ENCODE peak calls at places on chromosomes 2 and 18, in eight cellular contexts. M is nephron progenitor cell, X is ELR, A is NCI-H446 treated with DMSO at 0.1 percent for 48 hours, R is AG09319, O is SW 1271, S is kidney, V is Calu3. K is an unnamed sample.

GRCh38 chr2:96647681-96648080 is 5.1 kb downstream of the FER1L5 start:
- DNase-seq in M (no peak), X (no peak), A (no peak), R (no peak), O (no peak), S (no peak), V (no peak), K (no peak)

GRCh38 chr18:35577045-35577848 is 4.3 kb upstream of the GALNT1 start:
- DNase-seq in M (no peak), X (no peak), A (no peak), R (no peak), O (no peak), S (peak), V (peak), K (no peak)

GRCh38 chr2:10235909-10236550 is 66.7 kb upstream of the HPCAL1 start:
- DNase-seq in M (no peak), X (no peak), A (no peak), R (no peak), O (no peak), S (no peak), V (no peak), K (no peak)

GRCh38 chr18:78479443-78479842 is 500.2 kb upstream of the SALL3 start:
- DNase-seq in M (no peak), X (no peak), A (no peak), R (no peak), O (no peak), S (no peak), V (no peak), K (no peak)

GRCh38 chr2:48508461-48509124 is 21.4 kb upstream of the STON1 start:
- DNase-seq in M (no peak), X (peak), A (no peak), R (no peak), O (no peak), S (no peak), V (no peak), K (peak)

GRCh38 chr2:186543561-186544131 is 46.2 kb upstream of the ITGAV start:
- DNase-seq in M (no peak), X (peak), A (no peak), R (no peak), O (peak), S (no peak), V (no peak), K (peak)

GRCh38 chr2:2083113-2083757 is 247.8 kb downstream of the MYT1L start:
- DNase-seq in M (no peak), X (no peak), A (no peak), R (no peak), O (no peak), S (no peak), V (no peak), K (peak)

GRCh38 chr2:233329489-233330135 is 22.0 kb downstream of the SAG start:
- DNase-seq in M (no peak), X (no peak), A (peak), R (no peak), O (no peak), S (no peak), V (no peak), K (no peak)

GRCh38 chr2:207288628-207289027 is 122.9 kb upstream of the KLF7 start:
- DNase-seq in M (no peak), X (no peak), A (no peak), R (no peak), O (no peak), S (no peak), V (no peak), K (no peak)

GRCh38 chr2:52632543-52632942 is 1135.1 kb upstream of the CHAC2 start:
- DNase-seq in M (no peak), X (no peak), A (no peak), R (no peak), O (no peak), S (no peak), V (no peak), K (no peak)

GRCh38 chr2:103667335-103667884 is 905.6 kb downstream of the TMEM182 start:
- DNase-seq in M (no peak), X (no peak), A (peak), R (no peak), O (no peak), S (no peak), V (no peak), K (peak)

GRCh38 chr18:79718126-79718525 is 38.5 kb downstream of the CTDP1 start:
- DNase-seq in M (no peak), X (no peak), A (no peak), R (no peak), O (no peak), S (no peak), V (no peak), K (no peak)

GRCh38 chr18:3016584-3017292 is 3.8 kb upstream of the LPIN2 start:
- DNase-seq in M (no peak), X (no peak), A (no peak), R (no peak), O (no peak), S (no peak), V (no peak), K (no peak)

GRCh38 chr2:11375689-11376027 is 31.2 kb upstream of the ROCK2 start:
- DNase-seq in M (no peak), X (no peak), A (no peak), R (no peak), O (no peak), S (no peak), V (no peak), K (no peak)

GRCh38 chr2:171347158-171347557 is 86.6 kb downstream of the METTL8 start:
- DNase-seq in M (no peak), X (peak), A (no peak), R (no peak), O (no peak), S (no peak), V (no peak), K (no peak)

GRCh38 chr18:36711813-36712444 is 116.9 kb downstream of the TPGS2 start:
- DNase-seq in M (no peak), X (peak), A (no peak), R (no peak), O (no peak), S (no peak), V (peak), K (peak)

GRCh38 chr2:166942377-166942776 is 54.1 kb downstream of the XIRP2 start:
- DNase-seq in M (no peak), X (no peak), A (no peak), R (no peak), O (no peak), S (no peak), V (no peak), K (no peak)

GRCh38 chr2:3649581-3649980 is 8.4 kb upstream of the ALLC start:
- DNase-seq in M (no peak), X (no peak), A (no peak), R (no peak), O (no peak), S (no peak), V (no peak), K (no peak)

GRCh38 chr2:215917953-215918620 is 95.3 kb downstream of the MREG start:
- DNase-seq in M (no peak), X (peak), A (no peak), R (no peak), O (no peak), S (no peak), V (no peak), K (peak)

K was measured in PC-3.